ENCODE peak calls at places on chromosomes 13 and 19, in four cellular contexts. One of them, this sample, is unnamed.

GRCh38 chr19:58492265-58492664 is 16.1 kb downstream of the ZNF446 start:
- DNase-seq in tibial nerve: no peak
- DNase-seq in Peyer's patch: no peak
- DNase-seq in body of pancreas: no peak
- DNase-seq in this sample: no peak

GRCh38 chr19:7894612-7895309 is 6.5 kb downstream of the LRRC8E start:
- DNase-seq in tibial nerve: no peak
- DNase-seq in Peyer's patch: no peak
- DNase-seq in body of pancreas: peak
- DNase-seq in this sample: peak

GRCh38 chr13:101211261-101211660 is 205.0 kb downstream of the NALCN start:
- DNase-seq in tibial nerve: no peak
- DNase-seq in Peyer's patch: no peak
- DNase-seq in body of pancreas: no peak
- DNase-seq in this sample: no peak

GRCh38 chr13:94329754-94330551 is 149.5 kb downstream of the DCT start:
- DNase-seq in tibial nerve: peak
- DNase-seq in Peyer's patch: no peak
- DNase-seq in body of pancreas: no peak
- DNase-seq in this sample: peak

GRCh38 chr13:26022538-26023292 is 29.1 kb downstream of the SHISA2 start:
- DNase-seq in tibial nerve: no peak
- DNase-seq in Peyer's patch: no peak
- DNase-seq in body of pancreas: peak
- DNase-seq in this sample: peak

GRCh38 chr13:25701304-25701703 is 329.5 kb downstream of the ATP8A2 start:
- DNase-seq in tibial nerve: no peak
- DNase-seq in Peyer's patch: no peak
- DNase-seq in body of pancreas: no peak
- DNase-seq in this sample: no peak

GRCh38 chr13:20350819-20351218 is 118.7 kb upstream of the GJB6 start:
- DNase-seq in tibial nerve: no peak
- DNase-seq in Peyer's patch: no peak
- DNase-seq in body of pancreas: no peak
- DNase-seq in this sample: no peak

GRCh38 chr19:27679399-27679798 is 1533.6 kb downstream of the UQCRFS1 start:
- DNase-seq in tibial nerve: no peak
- DNase-seq in Peyer's patch: no peak
- DNase-seq in body of pancreas: no peak
- DNase-seq in this sample: no peak

GRCh38 chr19:38597075-38597474 is 20.7 kb downstream of the MAP4K1 start:
- DNase-seq in tibial nerve: no peak
- DNase-seq in Peyer's patch: no peak
- DNase-seq in body of pancreas: no peak
- DNase-seq in this sample: no peak

GRCh38 chr13:93621051-93621450 is 394.4 kb downstream of the GPC6 start:
- DNase-seq in tibial nerve: no peak
- DNase-seq in Peyer's patch: no peak
- DNase-seq in body of pancreas: no peak
- DNase-seq in this sample: no peak

GRCh38 chr13:35923347-35923746 is 207.8 kb downstream of the DCLK1 start:
- DNase-seq in tibial nerve: no peak
- DNase-seq in Peyer's patch: no peak
- DNase-seq in body of pancreas: no peak
- DNase-seq in this sample: no peak

GRCh38 chr19:41307090-41307875 is 2.7 kb upstream of the CCDC97 start:
- DNase-seq in tibial nerve: no peak
- DNase-seq in Peyer's patch: no peak
- DNase-seq in body of pancreas: no peak
- DNase-seq in this sample: no peak

GRCh38 chr13:112635323-112635722 is 47.4 kb upstream of the TUBGCP3 start:
- DNase-seq in tibial nerve: no peak
- DNase-seq in Peyer's patch: no peak
- DNase-seq in body of pancreas: no peak
- DNase-seq in this sample: no peak

GRCh38 chr19:42322305-42322704 is 3.1 kb upstream of the MEGF8 start:
- DNase-seq in tibial nerve: no peak
- DNase-seq in Peyer's patch: no peak
- DNase-seq in body of pancreas: no peak
- DNase-seq in this sample: no peak

GRCh38 chr13:48858523-48858922 is 117.2 kb upstream of the FNDC3A start:
- DNase-seq in tibial nerve: no peak
- DNase-seq in Peyer's patch: no peak
- DNase-seq in body of pancreas: no peak
- DNase-seq in this sample: no peak

GRCh38 chr19:4878491-4878968 is 11.1 kb upstream of the PLIN3 start:
- DNase-seq in tibial nerve: no peak
- DNase-seq in Peyer's patch: no peak
- DNase-seq in body of pancreas: no peak
- DNase-seq in this sample: no peak

GRCh38 chr19:5579697-5580096 is 11.9 kb upstream of the TINCR start:
- DNase-seq in tibial nerve: no peak
- DNase-seq in Peyer's patch: no peak
- DNase-seq in body of pancreas: no peak
- DNase-seq in this sample: no peak

GRCh38 chr19:42471554-42472249 is 29.0 kb upstream of the CXCL17 start:
- DNase-seq in tibial nerve: no peak
- DNase-seq in Peyer's patch: no peak
- DNase-seq in body of pancreas: peak
- DNase-seq in this sample: peak

GRCh38 chr19:39916236-39916635 is 18.2 kb downstream of the FCGBP start:
- DNase-seq in tibial nerve: no peak
- DNase-seq in Peyer's patch: peak
- DNase-seq in body of pancreas: no peak
- DNase-seq in this sample: no peak

GRCh38 chr13:75617230-75617629 is 18.9 kb upstream of the LMO7 start:
- DNase-seq in tibial nerve: no peak
- DNase-seq in Peyer's patch: no peak
- DNase-seq in body of pancreas: no peak
- DNase-seq in this sample: no peak
- TF ChIP-seq POLR2A in tibial nerve: no peak
- TF ChIP-seq POLR2A in Peyer's patch: no peak
- TF ChIP-seq POLR2A in body of pancreas: no peak
- TF ChIP-seq POLR2A in this sample: no peak

GRCh38 chr19:45585158-45585577 is 566 bp upstream of the OPA3 start:
- DNase-seq in tibial nerve: no peak
- DNase-seq in Peyer's patch: no peak
- DNase-seq in body of pancreas: no peak
- DNase-seq in this sample: no peak

GRCh38 chr19:45587873-45588272 is 3.3 kb upstream of the OPA3 start:
- DNase-seq in tibial nerve: no peak
- DNase-seq in Peyer's patch: peak
- DNase-seq in body of pancreas: no peak
- DNase-seq in this sample: no peak

GRCh38 chr19:45589768-45590167 is 5.2 kb upstream of the OPA3 start:
- DNase-seq in tibial nerve: no peak
- DNase-seq in Peyer's patch: no peak
- DNase-seq in body of pancreas: no peak
- DNase-seq in this sample: no peak

GRCh38 chr19:45581576-45581975 is 3.0 kb downstream of the OPA3 start:
- DNase-seq in tibial nerve: no peak
- DNase-seq in Peyer's patch: no peak
- DNase-seq in body of pancreas: no peak
- DNase-seq in this sample: no peak

GRCh38 chr19:45584332-45585157 is at the start of gene OPA3:
- DNase-seq in tibial nerve: peak
- DNase-seq in Peyer's patch: peak
- DNase-seq in body of pancreas: peak
- DNase-seq in this sample: peak
- TF ChIP-seq POLR2A in tibial nerve: peak
- TF ChIP-seq POLR2A in Peyer's patch: peak
- TF ChIP-seq POLR2A in body of pancreas: peak
- TF ChIP-seq POLR2A in this sample: peak

GRCh38 chr19:48169974-48170803 is at the start of the genes LIG1 and ZSWIM9:
- DNase-seq in tibial nerve: peak
- DNase-seq in Peyer's patch: peak
- DNase-seq in body of pancreas: peak
- DNase-seq in this sample: peak
- TF ChIP-seq POLR2A in tibial nerve: no peak
- TF ChIP-seq POLR2A in Peyer's patch: peak
- TF ChIP-seq POLR2A in body of pancreas: peak
- TF ChIP-seq POLR2A in this sample: peak

DNA sequence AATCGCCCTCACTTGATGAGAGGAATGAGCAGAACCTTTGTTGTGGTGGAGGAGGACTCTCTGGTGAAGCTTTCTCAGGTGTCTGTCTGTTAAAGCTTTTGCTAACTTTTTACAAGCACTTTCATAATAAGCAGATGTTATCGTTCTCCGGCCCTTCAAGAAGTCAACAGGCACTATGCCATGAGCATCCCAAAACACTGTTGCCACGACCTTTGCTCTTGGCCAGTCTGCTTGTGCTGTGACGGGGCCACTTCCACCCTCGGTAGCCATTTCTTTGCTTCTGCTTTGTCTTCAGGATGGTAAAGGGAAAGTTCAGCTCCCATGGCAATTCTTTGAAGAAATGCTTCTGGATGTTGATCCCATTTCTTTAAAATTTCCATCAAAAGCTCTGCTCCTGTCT is 93.5 kb upstream of the ANKRD10 start:
- DNase-seq in tibial nerve: no peak
- DNase-seq in Peyer's patch: no peak
- DNase-seq in body of pancreas: no peak
- DNase-seq in this sample: no peak
- TF ChIP-seq POLR2A in tibial nerve: no peak
- TF ChIP-seq POLR2A in Peyer's patch: no peak
- TF ChIP-seq POLR2A in body of pancreas: no peak
- TF ChIP-seq POLR2A in this sample: no peak

DNA sequence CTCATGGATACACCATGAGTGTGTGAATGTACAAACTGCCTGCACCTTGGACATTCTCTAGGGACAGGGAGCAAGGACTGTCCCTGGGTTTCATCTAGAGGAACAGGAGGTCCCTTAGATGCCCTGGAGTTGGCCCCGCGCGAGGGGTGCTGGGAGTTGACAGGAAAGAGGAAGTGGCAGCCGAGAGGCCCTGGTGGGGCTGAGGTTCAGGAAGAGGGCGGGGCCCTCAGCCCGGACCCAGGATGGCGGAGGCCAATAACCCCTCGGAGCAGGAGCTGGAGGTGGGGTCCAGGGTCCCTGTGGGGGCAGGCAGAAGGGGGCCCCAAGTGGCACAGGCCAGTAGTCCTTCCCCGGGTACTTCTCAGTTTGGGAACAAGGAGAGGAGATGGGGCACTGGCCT is 6.9 kb downstream of the PKN1 start:
- DNase-seq in tibial nerve: peak
- DNase-seq in Peyer's patch: peak
- DNase-seq in body of pancreas: peak
- DNase-seq in this sample: no peak
- TF ChIP-seq POLR2A in tibial nerve: no peak
- TF ChIP-seq POLR2A in Peyer's patch: no peak
- TF ChIP-seq POLR2A in body of pancreas: no peak
- TF ChIP-seq POLR2A in this sample: no peak

This sample was measured in prostate gland.